ENCODE peak calls at places on chromosome 16, in seven cellular contexts. Z is BJ, V is fibroblast of mammary gland, J is foreskin keratinocyte, X is GM13977, D is WTC11, Q is tibial nerve. G is an unnamed sample.

GRCh38 chr16:28130099-28131088 is 66.9 kb upstream of the GSG1L start:
- DNase-seq in Z (peak; percentile 1), V (peak; percentile 12), J (no peak), X (no peak), D (no peak), Q (no peak), G (no peak)

GRCh38 chr16:57863434-57864160 is 61.3 kb upstream of the KIFC3 start:
- DNase-seq in Z (peak; percentile 40), V (peak; percentile 79), J (peak; percentile 42), X (no peak), D (peak; percentile 64), Q (peak; percentile 35), G (no peak)

GRCh38 chr16:16782153-16782552 is 403.2 kb downstream of the NPIPA7 start:
- DNase-seq in Z (no peak), V (no peak), J (no peak), X (no peak), D (no peak), Q (no peak), G (no peak)

GRCh38 chr16:79188115-79188779 is 412.3 kb downstream of the MAF start:
- DNase-seq in Z (no peak), V (no peak), J (no peak), X (no peak), D (no peak), Q (no peak), G (no peak)

GRCh38 chr16:8674413-8675022 is at the start of gene ABAT:
- DNase-seq in Z (no peak), V (peak; percentile 57), J (peak; percentile 51), X (peak; percentile 97), D (peak; percentile 89), Q (peak; percentile 77), G (peak; percentile 97)

GRCh38 chr16:89629827-89630610 is 16.6 kb downstream of the DPEP1 start:
- DNase-seq in Z (no peak), V (no peak), J (no peak), X (no peak), D (no peak), Q (no peak), G (no peak)

GRCh38 chr16:57873218-57873617 is 70.9 kb upstream of the KIFC3 start:
- DNase-seq in Z (no peak), V (no peak), J (no peak), X (no peak), D (peak; percentile 54), Q (no peak), G (no peak)

GRCh38 chr16:65038125-65038524 is 83.7 kb downstream of the CDH11 start:
- DNase-seq in Z (no peak), V (no peak), J (no peak), X (no peak), D (no peak), Q (no peak), G (no peak)

GRCh38 chr16:48444574-48444973 is 59.4 kb upstream of the SIAH1 start:
- DNase-seq in Z (peak; percentile 46), V (peak; percentile 97), J (peak; percentile 61), X (no peak), D (no peak), Q (no peak), G (no peak)

GRCh38 chr16:67242138-67242730 is 5.0 kb downstream of the FHOD1 start:
- DNase-seq in Z (no peak), V (no peak), J (no peak), X (no peak), D (no peak), Q (no peak), G (no peak)

GRCh38 chr16:81901483-81901882 is 109.8 kb downstream of the SDR42E1 start:
- DNase-seq in Z (no peak), V (no peak), J (no peak), X (no peak), D (no peak), Q (no peak), G (no peak)

GRCh38 chr16:4370570-4371480 is 823 bp upstream of the VASN start:
- DNase-seq in Z (no peak), V (peak; percentile 78), J (no peak), X (no peak), D (no peak), Q (peak; percentile 71), G (no peak)

GRCh38 chr16:52238710-52239109 is 308.2 kb downstream of the TOX3 start:
- DNase-seq in Z (no peak), V (no peak), J (no peak), X (no peak), D (no peak), Q (no peak), G (no peak)

GRCh38 chr16:85471469-85472431 is 141.4 kb upstream of the GSE1 start:
- DNase-seq in Z (no peak), V (no peak), J (no peak), X (no peak), D (no peak), Q (no peak), G (no peak)

GRCh38 chr16:53754938-53755910 is 51.3 kb downstream of the FTO start:
- DNase-seq in Z (no peak), V (peak; percentile 83), J (peak; percentile 55), X (no peak), D (no peak), Q (no peak), G (no peak)

GRCh38 chr16:73714976-73715375 is 581.6 kb upstream of the PSMD7 start:
- DNase-seq in Z (no peak), V (no peak), J (no peak), X (no peak), D (no peak), Q (no peak), G (no peak)

GRCh38 chr16:11824362-11824761 is 27.0 kb downstream of the RSL1D1 start:
- DNase-seq in Z (no peak), V (no peak), J (no peak), X (no peak), D (no peak), Q (no peak), G (no peak)

GRCh38 chr16:80375973-80376372 is 164.8 kb upstream of the DYNLRB2 start:
- DNase-seq in Z (no peak), V (peak; percentile 2), J (no peak), X (no peak), D (no peak), Q (no peak), G (no peak)

GRCh38 chr16:15487336-15488284 is 53.2 kb downstream of the BMERB1 start:
- DNase-seq in Z (no peak), V (no peak), J (no peak), X (no peak), D (no peak), Q (no peak), G (no peak)

GRCh38 chr16:1046271-1046955 is 26.1 kb upstream of the SSTR5 start:
- DNase-seq in Z (no peak), V (no peak), J (no peak), X (no peak), D (no peak), Q (no peak), G (no peak)

GRCh38 chr16:70715113-70715711 is 29.4 kb upstream of the MTSS2 start:
- DNase-seq in Z (peak; percentile 98), V (peak; percentile 97), J (peak; percentile 95), X (no peak), D (no peak), Q (peak; percentile 42), G (no peak)
- TF ChIP-seq CTCF in Z (peak; percentile 26), V (no peak), J (peak; percentile 58), X (no peak), D (no peak), Q (no peak), G (no peak)

DNA sequence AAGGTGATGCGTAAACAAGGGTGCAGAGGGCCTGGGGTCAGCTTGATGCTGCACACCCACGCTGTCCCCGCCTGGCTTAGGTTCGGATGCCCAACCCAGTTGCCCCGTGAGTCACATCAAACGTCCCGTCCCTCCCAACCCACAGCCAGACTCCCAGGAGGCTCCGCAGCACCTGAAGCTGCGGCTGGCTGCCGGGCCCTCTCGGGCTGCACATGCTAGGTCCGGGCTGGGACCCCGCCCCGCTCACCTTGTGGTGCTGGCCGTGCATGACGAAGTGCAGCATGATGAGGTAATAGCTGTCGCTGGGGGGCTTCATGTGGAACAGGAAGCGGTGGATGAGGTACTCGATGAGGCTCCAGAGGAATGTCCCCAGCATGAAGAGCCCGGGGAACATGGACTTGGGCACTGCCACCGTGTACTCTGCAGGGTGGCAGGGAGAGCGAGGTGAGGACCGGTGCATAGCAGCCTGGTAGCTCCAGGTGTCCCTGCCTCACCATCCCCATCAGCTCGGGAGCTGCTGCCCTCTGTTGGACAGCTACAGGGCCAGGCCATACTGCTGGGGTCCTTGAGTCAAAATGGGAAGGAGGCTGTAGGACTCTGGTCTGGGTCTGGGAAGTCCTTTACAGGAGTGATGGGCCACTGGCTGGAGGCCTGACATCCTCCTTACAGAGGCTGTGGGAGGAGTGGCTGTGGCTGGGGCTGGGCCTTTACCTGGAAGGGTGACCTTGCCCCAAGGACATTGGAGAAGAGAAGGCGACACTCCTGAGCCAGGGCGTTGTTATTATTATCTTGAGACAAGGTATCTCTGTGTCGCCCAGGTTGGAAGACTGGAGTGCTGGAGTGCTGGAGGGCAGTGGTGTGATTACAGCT is 18.3 kb upstream of the MLKL start:
- DNase-seq in Z (no peak), V (no peak), J (no peak), X (no peak), D (no peak), Q (no peak), G (no peak)
- TF ChIP-seq CTCF in Z (no peak), V (no peak), J (peak; percentile 11), X (peak; percentile 4), D (no peak), Q (no peak), G (no peak)

GRCh38 chr16:54815177-54815576 is 115.5 kb upstream of the IRX5 start:
- DNase-seq in Z (no peak), V (no peak), J (no peak), X (no peak), D (no peak), Q (no peak), G (no peak)

GRCh38 chr16:54808890-54809289 is 121.8 kb upstream of the IRX5 start:
- DNase-seq in Z (no peak), V (no peak), J (no peak), X (no peak), D (no peak), Q (no peak), G (no peak)

GRCh38 chr16:54813778-54814177 is 116.9 kb upstream of the IRX5 start:
- DNase-seq in Z (no peak), V (no peak), J (no peak), X (no peak), D (no peak), Q (no peak), G (no peak)

GRCh38 chr16:54816471-54816870 is 114.2 kb upstream of the IRX5 start:
- DNase-seq in Z (no peak), V (no peak), J (no peak), X (no peak), D (no peak), Q (no peak), G (no peak)

GRCh38 chr16:54812229-54812628 is 118.4 kb upstream of the IRX5 start:
- DNase-seq in Z (no peak), V (peak; percentile 21), J (no peak), X (no peak), D (no peak), Q (no peak), G (no peak)
- TF ChIP-seq CTCF in Z (peak; percentile 28), V (peak; percentile 22), J (peak; percentile 37), X (no peak), D (no peak), Q (no peak), G (no peak)

DNA sequence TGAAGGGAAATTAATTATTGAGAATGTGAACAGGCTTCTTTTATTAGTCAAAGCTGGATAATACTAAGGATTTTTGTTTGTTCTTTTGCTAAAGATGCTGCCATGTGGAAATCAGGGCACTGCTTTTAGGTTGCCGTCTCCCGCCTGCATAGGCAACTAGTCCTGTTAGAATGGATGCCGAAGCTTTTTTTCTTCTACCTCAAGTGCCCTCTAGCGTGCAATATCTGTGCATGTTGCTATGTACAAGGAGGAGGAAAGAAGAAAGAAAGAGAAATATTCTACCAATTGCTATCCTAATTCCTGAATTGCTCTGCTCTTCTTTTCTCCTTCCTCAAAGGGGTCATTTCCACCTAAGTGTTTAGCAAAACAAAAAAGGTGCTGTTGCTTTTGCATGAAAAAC is 5.2 kb upstream of the CDH8 start:
- DNase-seq in Z (no peak), V (peak; percentile 3), J (no peak), X (no peak), D (peak; percentile 34), Q (no peak), G (peak; percentile 23)
- TF ChIP-seq CTCF in Z (peak; percentile 31), V (peak; percentile 4), J (peak; percentile 59), X (peak; percentile 58), D (peak; percentile 28), Q (no peak), G (peak; percentile 12)